ENCODE peak calls at places on chromosomes 16 and 17, in seven cellular contexts. One of them, this sample, is unnamed.

GRCh38 chr17:82492647-82493516 is 26.6 kb upstream of the FOXK2 start:
- DNase-seq in left colon: no peak
- DNase-seq in lower leg skin: no peak
- DNase-seq in OCI-LY7: no peak
- DNase-seq in stimulated activated CD4-positive, alpha-beta T cell treated with anti-CD3 and anti-CD28 coated beads, Interleukin-1b, Interleukin-23, amount 100 ng/mL, for 1 hour: no peak
- DNase-seq in amniotic epithelial cell: peak
- DNase-seq in AG04450: peak
- DNase-seq in this sample: no peak

GRCh38 chr17:72502940-72503341 is 382.1 kb downstream of the SOX9 start:
- DNase-seq in lower leg skin: no peak
- DNase-seq in OCI-LY7: no peak
- DNase-seq in left colon: no peak
- DNase-seq in amniotic epithelial cell: peak
- DNase-seq in AG04450: no peak
- DNase-seq in stimulated activated CD4-positive, alpha-beta T cell treated with anti-CD3 and anti-CD28 coated beads, Interleukin-1b, Interleukin-23, amount 100 ng/mL, for 1 hour: no peak
- DNase-seq in this sample: no peak

GRCh38 chr17:76200354-76200753 is 39.9 kb downstream of the RNF157 start:
- DNase-seq in amniotic epithelial cell: no peak
- DNase-seq in stimulated activated CD4-positive, alpha-beta T cell treated with anti-CD3 and anti-CD28 coated beads, Interleukin-1b, Interleukin-23, amount 100 ng/mL, for 1 hour: no peak
- DNase-seq in AG04450: no peak
- DNase-seq in OCI-LY7: no peak
- DNase-seq in left colon: no peak
- DNase-seq in lower leg skin: no peak
- DNase-seq in this sample: no peak

GRCh38 chr16:12503201-12503600 is 300.5 kb downstream of the CPPED1 start:
- DNase-seq in amniotic epithelial cell: no peak
- DNase-seq in OCI-LY7: no peak
- DNase-seq in lower leg skin: no peak
- DNase-seq in left colon: no peak
- DNase-seq in stimulated activated CD4-positive, alpha-beta T cell treated with anti-CD3 and anti-CD28 coated beads, Interleukin-1b, Interleukin-23, amount 100 ng/mL, for 1 hour: no peak
- DNase-seq in AG04450: no peak
- DNase-seq in this sample: peak

GRCh38 chr16:89136931-89137330 is 34.6 kb upstream of the CDH15 start:
- DNase-seq in lower leg skin: no peak
- DNase-seq in left colon: no peak
- DNase-seq in stimulated activated CD4-positive, alpha-beta T cell treated with anti-CD3 and anti-CD28 coated beads, Interleukin-1b, Interleukin-23, amount 100 ng/mL, for 1 hour: no peak
- DNase-seq in OCI-LY7: no peak
- DNase-seq in AG04450: no peak
- DNase-seq in amniotic epithelial cell: no peak
- DNase-seq in this sample: no peak

GRCh38 chr17:43578699-43579569 is 32.8 kb upstream of the ETV4 start:
- DNase-seq in OCI-LY7: peak
- DNase-seq in amniotic epithelial cell: no peak
- DNase-seq in AG04450: no peak
- DNase-seq in left colon: no peak
- DNase-seq in stimulated activated CD4-positive, alpha-beta T cell treated with anti-CD3 and anti-CD28 coated beads, Interleukin-1b, Interleukin-23, amount 100 ng/mL, for 1 hour: no peak
- DNase-seq in lower leg skin: no peak
- DNase-seq in this sample: no peak

GRCh38 chr17:5562661-5563360 is 21.5 kb downstream of the NLRP1 start:
- DNase-seq in stimulated activated CD4-positive, alpha-beta T cell treated with anti-CD3 and anti-CD28 coated beads, Interleukin-1b, Interleukin-23, amount 100 ng/mL, for 1 hour: no peak
- DNase-seq in left colon: no peak
- DNase-seq in amniotic epithelial cell: no peak
- DNase-seq in OCI-LY7: no peak
- DNase-seq in lower leg skin: no peak
- DNase-seq in AG04450: no peak
- DNase-seq in this sample: no peak

GRCh38 chr16:836221-836620 is 35.7 kb upstream of the GNG13 start:
- DNase-seq in amniotic epithelial cell: no peak
- DNase-seq in OCI-LY7: no peak
- DNase-seq in stimulated activated CD4-positive, alpha-beta T cell treated with anti-CD3 and anti-CD28 coated beads, Interleukin-1b, Interleukin-23, amount 100 ng/mL, for 1 hour: no peak
- DNase-seq in AG04450: no peak
- DNase-seq in lower leg skin: no peak
- DNase-seq in left colon: no peak
- DNase-seq in this sample: no peak

GRCh38 chr17:27458524-27458908 is 2.3 kb downstream of the KSR1 start:
- DNase-seq in stimulated activated CD4-positive, alpha-beta T cell treated with anti-CD3 and anti-CD28 coated beads, Interleukin-1b, Interleukin-23, amount 100 ng/mL, for 1 hour: no peak
- DNase-seq in AG04450: no peak
- DNase-seq in amniotic epithelial cell: no peak
- DNase-seq in left colon: no peak
- DNase-seq in lower leg skin: no peak
- DNase-seq in OCI-LY7: no peak
- DNase-seq in this sample: no peak

GRCh38 chr17:78821961-78822360 is 18.7 kb downstream of the USP36 start:
- DNase-seq in left colon: no peak
- DNase-seq in amniotic epithelial cell: no peak
- DNase-seq in stimulated activated CD4-positive, alpha-beta T cell treated with anti-CD3 and anti-CD28 coated beads, Interleukin-1b, Interleukin-23, amount 100 ng/mL, for 1 hour: no peak
- DNase-seq in OCI-LY7: no peak
- DNase-seq in AG04450: no peak
- DNase-seq in lower leg skin: no peak
- DNase-seq in this sample: no peak

GRCh38 chr17:48907713-48908046 is 527 bp upstream of the UBE2Z start:
- DNase-seq in left colon: no peak
- DNase-seq in AG04450: no peak
- DNase-seq in lower leg skin: no peak
- DNase-seq in amniotic epithelial cell: peak
- DNase-seq in OCI-LY7: no peak
- DNase-seq in stimulated activated CD4-positive, alpha-beta T cell treated with anti-CD3 and anti-CD28 coated beads, Interleukin-1b, Interleukin-23, amount 100 ng/mL, for 1 hour: no peak
- DNase-seq in this sample: no peak

This sample was measured in SHP77.